ENCODE peak calls at places on chromosomes 12 and 14, in nine cellular contexts. K is mammary epithelial cell; T is CD8-positive, alpha-beta T cell; X is cardiac fibroblast; Y is BE2C; U is astrocyte of the cerebellum; P is astrocyte of the spinal cord; H is GM13977; M is lower leg skin. W is an unnamed sample.

GRCh38 chr14:76917158-76917596 is 91.0 kb downstream of the LRRC74A start:
- DNase-seq in K (peak), T (no peak), X (peak), Y (peak), U (no peak), P (peak), H (no peak), M (no peak), W (peak)

GRCh38 chr12:89800435-89800834 is 91.8 kb upstream of the ATP2B1 start:
- DNase-seq in K (no peak), T (no peak), X (no peak), Y (peak), U (no peak), P (no peak), H (no peak), M (no peak), W (no peak)

GRCh38 chr14:100540926-100541620 is 46.1 kb downstream of the BEGAIN start:
- DNase-seq in K (no peak), T (no peak), X (no peak), Y (no peak), U (no peak), P (no peak), H (no peak), M (no peak), W (no peak)

GRCh38 chr12:98440165-98440581 is 75.2 kb upstream of the TMPO start:
- DNase-seq in K (peak), T (no peak), X (peak), Y (no peak), U (peak), P (peak), H (no peak), M (peak), W (no peak)

GRCh38 chr12:122860052-122860853 is 25.0 kb downstream of the HIP1R start:
- DNase-seq in K (peak), T (peak), X (peak), Y (peak), U (peak), P (peak), H (peak), M (peak), W (peak)

GRCh38 chr14:68392393-68393085 is 400.3 kb downstream of the ZFP36L1 start:
- DNase-seq in K (no peak), T (no peak), X (no peak), Y (no peak), U (no peak), P (no peak), H (no peak), M (peak), W (no peak)

GRCh38 chr12:89542912-89543592 is 17.2 kb upstream of the POC1B start:
- DNase-seq in K (peak), T (peak), X (peak), Y (peak), U (peak), P (peak), H (peak), M (peak), W (peak)

GRCh38 chr14:20624495-20625070 is 16.9 kb downstream of the OR6S1 start:
- DNase-seq in K (peak), T (no peak), X (peak), Y (peak), U (no peak), P (peak), H (no peak), M (peak), W (no peak)

GRCh38 chr12:131963381-131963780 is 13.6 kb downstream of the EP400 start:
- DNase-seq in K (no peak), T (no peak), X (no peak), Y (no peak), U (no peak), P (no peak), H (no peak), M (no peak), W (no peak)

GRCh38 chr12:45260854-45261253 is 45.0 kb downstream of the ANO6 start:
- DNase-seq in K (no peak), T (no peak), X (no peak), Y (no peak), U (no peak), P (no peak), H (no peak), M (no peak), W (no peak)

GRCh38 chr12:10941916-10942607 is 3.0 kb upstream of the TAS2R14 start:
- DNase-seq in K (peak), T (no peak), X (no peak), Y (peak), U (no peak), P (no peak), H (no peak), M (no peak), W (no peak)

GRCh38 chr14:34714320-34715107 is at the start of gene CFL2:
- DNase-seq in K (peak), T (peak), X (peak), Y (peak), U (no peak), P (peak), H (peak), M (peak), W (peak)

GRCh38 chr14:75090353-75090752 is 20.9 kb downstream of the ZC2HC1C start:
- DNase-seq in K (no peak), T (no peak), X (peak), Y (no peak), U (no peak), P (no peak), H (no peak), M (no peak), W (no peak)

GRCh38 chr14:78018283-78018682 is 151.9 kb upstream of the NRXN3 start:
- DNase-seq in K (no peak), T (no peak), X (no peak), Y (no peak), U (no peak), P (no peak), H (no peak), M (no peak), W (no peak)

GRCh38 chr14:22047105-22047504 is 373.5 kb upstream of the OR4E1 start:
- DNase-seq in K (peak), T (no peak), X (no peak), Y (no peak), U (no peak), P (no peak), H (peak), M (no peak), W (no peak)

GRCh38 chr12:111444314-111444705 is 38.6 kb downstream of the SH2B3 start:
- DNase-seq in K (peak), T (no peak), X (no peak), Y (no peak), U (no peak), P (peak), H (peak), M (no peak), W (no peak)

GRCh38 chr12:72297666-72298065 is 25.5 kb downstream of the TRHDE start:
- DNase-seq in K (no peak), T (no peak), X (no peak), Y (no peak), U (no peak), P (no peak), H (no peak), M (no peak), W (peak)

GRCh38 chr14:87566986-87567385 is 426.0 kb downstream of the GALC start:
- DNase-seq in K (no peak), T (no peak), X (no peak), Y (no peak), U (no peak), P (peak), H (no peak), M (no peak), W (no peak)

GRCh38 chr12:67413577-67413976 is 144.4 kb downstream of the CAND1 start:
- DNase-seq in K (peak), T (no peak), X (no peak), Y (no peak), U (no peak), P (no peak), H (no peak), M (no peak), W (no peak)

GRCh38 chr12:119788783-119789182 is 88.3 kb downstream of the CIT start:
- DNase-seq in K (peak), T (no peak), X (peak), Y (no peak), U (no peak), P (no peak), H (no peak), M (no peak), W (no peak)

GRCh38 chr14:22547948-22548750 is 40.9 kb downstream of the DAD1 start:
- DNase-seq in K (no peak), T (no peak), X (no peak), Y (no peak), U (no peak), P (no peak), H (no peak), M (no peak), W (no peak)

GRCh38 chr12:57899010-57899662 is 42.2 kb upstream of the ATP23 start:
- DNase-seq in K (peak), T (peak), X (peak), Y (no peak), U (peak), P (peak), H (peak), M (no peak), W (no peak)

GRCh38 chr12:127113945-127114344 is 1153.0 kb upstream of the TMEM132C start:
- DNase-seq in K (no peak), T (no peak), X (no peak), Y (no peak), U (no peak), P (no peak), H (no peak), M (no peak), W (no peak)

GRCh38 chr12:126506426-126507182 is 1441.4 kb downstream of the AACS start:
- DNase-seq in K (no peak), T (no peak), X (peak), Y (no peak), U (no peak), P (peak), H (no peak), M (no peak), W (no peak)

GRCh38 chr12:3224530-3224903 is 147.3 kb downstream of the TSPAN9 start:
- DNase-seq in K (no peak), T (no peak), X (no peak), Y (peak), U (no peak), P (no peak), H (no peak), M (no peak), W (peak)

GRCh38 chr12:5902736-5903135 is 42.3 kb downstream of the ANO2 start:
- DNase-seq in K (no peak), T (no peak), X (no peak), Y (no peak), U (no peak), P (no peak), H (no peak), M (no peak), W (no peak)

GRCh38 chr12:51686727-51687126 is 95.7 kb downstream of the SCN8A start:
- DNase-seq in K (no peak), T (no peak), X (peak), Y (no peak), U (no peak), P (no peak), H (no peak), M (no peak), W (no peak)

GRCh38 chr12:113601656-113602263 is 130.1 kb upstream of the LHX5 start:
- DNase-seq in K (no peak), T (no peak), X (no peak), Y (no peak), U (no peak), P (no peak), H (no peak), M (no peak), W (no peak)

GRCh38 chr12:77401480-77402105 is 336.2 kb upstream of the E2F7 start:
- DNase-seq in K (no peak), T (no peak), X (no peak), Y (no peak), U (no peak), P (no peak), H (no peak), M (no peak), W (no peak)

GRCh38 chr14:100902295-100902694 is 1.2 kb downstream of the RTL1 start:
- DNase-seq in K (no peak), T (no peak), X (no peak), Y (no peak), U (no peak), P (no peak), H (peak), M (no peak), W (no peak)

GRCh38 chr12:120761581-120761980 is 36.0 kb downstream of the ACADS start:
- DNase-seq in K (peak), T (no peak), X (peak), Y (no peak), U (peak), P (peak), H (no peak), M (peak), W (no peak)

GRCh38 chr14:72714871-72715214 is 179.1 kb downstream of the DPF3 start:
- DNase-seq in K (no peak), T (no peak), X (no peak), Y (no peak), U (no peak), P (peak), H (no peak), M (no peak), W (no peak)

GRCh38 chr12:3751151-3752095 is 1.5 kb downstream of the CRACR2A start:
- DNase-seq in K (no peak), T (no peak), X (no peak), Y (no peak), U (no peak), P (no peak), H (no peak), M (no peak), W (peak)

GRCh38 chr14:67418368-67419174 is 6.6 kb upstream of the PLEK2 start:
- DNase-seq in K (peak), T (no peak), X (peak), Y (no peak), U (no peak), P (peak), H (no peak), M (no peak), W (no peak)

GRCh38 chr14:58428011-58428807 is 690 bp downstream of the KIAA0586 start:
- DNase-seq in K (peak), T (no peak), X (peak), Y (peak), U (peak), P (peak), H (no peak), M (no peak), W (no peak)

GRCh38 chr14:90828642-90829487 is 12.6 kb upstream of the TTC7B start:
- DNase-seq in K (no peak), T (no peak), X (no peak), Y (no peak), U (no peak), P (no peak), H (peak), M (no peak), W (no peak)

GRCh38 chr12:71166280-71166679 is 8.5 kb upstream of the TSPAN8 start:
- DNase-seq in K (no peak), T (no peak), X (no peak), Y (no peak), U (no peak), P (no peak), H (no peak), M (no peak), W (no peak)

GRCh38 chr12:89781161-89781560 is 72.5 kb upstream of the ATP2B1 start:
- DNase-seq in K (no peak), T (no peak), X (no peak), Y (no peak), U (no peak), P (no peak), H (no peak), M (no peak), W (no peak)

GRCh38 chr12:95851609-95852008 is 7.1 kb upstream of the SNRPF start:
- DNase-seq in K (no peak), T (no peak), X (no peak), Y (no peak), U (no peak), P (no peak), H (no peak), M (no peak), W (no peak)

GRCh38 chr12:123957191-123957590 is 15.4 kb downstream of the CCDC92 start:
- DNase-seq in K (no peak), T (no peak), X (no peak), Y (no peak), U (no peak), P (no peak), H (no peak), M (no peak), W (no peak)
- TF ChIP-seq CTCF in K (no peak), T (no peak), X (no peak), Y (no peak), U (no peak), P (no peak), H (no peak), M (no peak), W (no peak)

GRCh38 chr12:53045646-53046045 is 4.2 kb upstream of the TNS2 start:
- DNase-seq in K (no peak), T (no peak), X (no peak), Y (no peak), U (no peak), P (no peak), H (peak), M (no peak), W (no peak)

GRCh38 chr12:53046655-53047220 is 3.1 kb upstream of the TNS2 start:
- DNase-seq in K (peak), T (no peak), X (peak), Y (peak), U (peak), P (peak), H (no peak), M (peak), W (peak)

GRCh38 chr12:53048780-53049401 is 974 bp upstream of the TNS2 start:
- DNase-seq in K (no peak), T (no peak), X (peak), Y (no peak), U (no peak), P (peak), H (no peak), M (no peak), W (no peak)

GRCh38 chr12:53048033-53048779 is 1.7 kb upstream of the TNS2 start:
- DNase-seq in K (no peak), T (no peak), X (peak), Y (peak), U (no peak), P (no peak), H (no peak), M (no peak), W (no peak)

GRCh38 chr12:53047221-53048032 is 2.4 kb upstream of the TNS2 start:
- DNase-seq in K (no peak), T (peak), X (peak), Y (peak), U (peak), P (peak), H (peak), M (no peak), W (peak)
- TF ChIP-seq CTCF in K (no peak), T (no peak), X (no peak), Y (no peak), U (no peak), P (no peak), H (peak), M (no peak), W (peak)

GRCh38 chr12:68633614-68634558 is 23.2 kb downstream of the RAP1B start:
- DNase-seq in K (no peak), T (no peak), X (no peak), Y (no peak), U (no peak), P (no peak), H (no peak), M (no peak), W (no peak)

GRCh38 chr12:68638171-68638570 is 27.5 kb downstream of the RAP1B start:
- DNase-seq in K (no peak), T (no peak), X (no peak), Y (no peak), U (no peak), P (no peak), H (no peak), M (no peak), W (no peak)

GRCh38 chr12:68639396-68639767 is 28.7 kb downstream of the RAP1B start:
- DNase-seq in K (no peak), T (no peak), X (no peak), Y (no peak), U (no peak), P (no peak), H (no peak), M (no peak), W (no peak)

GRCh38 chr12:68638721-68639395 is 28.2 kb downstream of the RAP1B start:
- DNase-seq in K (no peak), T (no peak), X (peak), Y (no peak), U (no peak), P (peak), H (no peak), M (no peak), W (no peak)

DNA sequence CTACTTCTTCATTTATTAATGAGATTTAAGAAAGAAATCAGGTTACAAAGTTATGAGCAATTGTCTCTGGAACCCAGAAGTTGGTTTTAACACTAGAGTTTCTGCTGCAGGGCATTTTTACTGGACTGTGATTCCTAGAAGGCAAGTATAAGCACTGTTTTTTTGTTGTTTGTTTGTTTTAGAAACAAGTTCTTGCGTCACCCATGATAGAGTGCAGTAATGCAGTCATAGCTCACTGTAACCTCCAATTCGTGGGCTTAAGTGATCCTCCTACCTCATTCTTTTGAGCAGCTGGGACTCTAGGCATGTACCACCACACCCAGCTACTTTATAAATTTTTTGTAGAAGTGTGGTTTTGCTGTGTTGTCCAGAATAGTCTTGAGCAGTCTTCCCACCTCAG is 25.6 kb downstream of the RAP1B start:
- DNase-seq in K (peak), T (no peak), X (peak), Y (no peak), U (no peak), P (peak), H (no peak), M (no peak), W (no peak)
- TF ChIP-seq CTCF in K (no peak), T (no peak), X (no peak), Y (no peak), U (no peak), P (no peak), H (no peak), M (no peak), W (no peak)

GRCh38 chr14:89237923-89238529 is 179.0 kb downstream of the FOXN3 start:
- DNase-seq in K (peak), T (no peak), X (peak), Y (peak), U (no peak), P (peak), H (no peak), M (no peak), W (no peak)
- TF ChIP-seq CTCF in K (no peak), T (no peak), X (peak), Y (peak), U (peak), P (peak), H (no peak), M (no peak), W (peak)

GRCh38 chr12:105706973-105707334 is 376.5 kb downstream of the C12orf75 start:
- DNase-seq in K (no peak), T (no peak), X (no peak), Y (no peak), U (no peak), P (no peak), H (no peak), M (no peak), W (no peak)

GRCh38 chr12:105704788-105705187 is 374.3 kb downstream of the C12orf75 start:
- DNase-seq in K (no peak), T (no peak), X (no peak), Y (no peak), U (no peak), P (no peak), H (no peak), M (no peak), W (no peak)

GRCh38 chr12:105705765-105706164 is 375.3 kb downstream of the C12orf75 start:
- DNase-seq in K (peak), T (no peak), X (peak), Y (peak), U (peak), P (peak), H (no peak), M (peak), W (peak)

GRCh38 chr12:105705235-105705634 is 374.7 kb downstream of the C12orf75 start:
- DNase-seq in K (no peak), T (no peak), X (no peak), Y (no peak), U (no peak), P (no peak), H (no peak), M (no peak), W (no peak)

GRCh38 chr12:105706321-105706972 is 376.0 kb downstream of the C12orf75 start:
- DNase-seq in K (peak), T (no peak), X (peak), Y (peak), U (peak), P (peak), H (no peak), M (no peak), W (no peak)
- TF ChIP-seq CTCF in K (no peak), T (no peak), X (no peak), Y (no peak), U (no peak), P (no peak), H (no peak), M (no peak), W (no peak)

GRCh38 chr12:39692258-39692853 is 72.8 kb upstream of the ABCD2 start:
- DNase-seq in K (no peak), T (no peak), X (peak), Y (no peak), U (peak), P (peak), H (peak), M (no peak), W (no peak)
- TF ChIP-seq CTCF in K (peak), T (peak), X (peak), Y (peak), U (no peak), P (peak), H (peak), M (no peak), W (no peak)

DNA sequence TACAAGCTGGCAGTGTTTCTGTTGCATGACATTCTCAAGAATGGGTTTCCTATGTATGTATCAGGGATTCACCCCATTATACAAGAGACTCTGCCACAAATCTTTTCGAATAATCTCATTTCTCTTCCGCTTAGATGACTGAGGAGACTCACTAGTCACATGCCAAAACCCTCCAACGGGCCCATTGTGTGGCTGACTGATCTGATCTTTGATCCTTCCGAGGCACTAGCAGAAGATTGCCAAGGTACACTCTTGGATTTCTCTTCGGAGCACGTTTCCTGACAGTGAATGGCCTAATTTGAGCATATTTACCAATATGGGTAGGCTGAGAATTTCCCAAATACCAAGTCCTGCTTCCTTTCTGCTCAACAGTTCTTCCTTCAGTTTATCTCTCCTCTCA is 10.8 kb downstream of the PRPH start:
- DNase-seq in K (no peak), T (no peak), X (no peak), Y (no peak), U (no peak), P (no peak), H (no peak), M (no peak), W (no peak)
- TF ChIP-seq CTCF in K (no peak), T (no peak), X (no peak), Y (no peak), U (no peak), P (no peak), H (no peak), M (no peak), W (no peak)

GRCh38 chr14:50335389-50335788 is 23.3 kb downstream of the DMAC2L start:
- DNase-seq in K (no peak), T (no peak), X (peak), Y (peak), U (peak), P (peak), H (no peak), M (peak), W (peak)
- TF ChIP-seq CTCF in K (no peak), T (no peak), X (no peak), Y (peak), U (peak), P (no peak), H (no peak), M (no peak), W (no peak)